ENCODE peak calls at places on chromosomes 12 and 14, in seven cellular contexts. One of them, this sample, is unnamed.
A peak's percentile ranks its signal among the peaks of the same experiment; 100 is the strongest.

GRCh38 chr14:101069666-101070362 is 166.3 kb upstream of the RTL1 start:
- DNase-seq in endodermal cell: peak; percentile 14
- DNase-seq in mammary epithelial cell: no peak
- DNase-seq in adrenal gland: peak; percentile 9
- DNase-seq in thyroid gland: no peak
- DNase-seq in psoas muscle: peak; percentile 16
- DNase-seq in tibial nerve: no peak
- DNase-seq in this sample: no peak

GRCh38 chr12:112367986-112368385 is 14.2 kb downstream of the HECTD4 start:
- DNase-seq in tibial nerve: no peak
- DNase-seq in thyroid gland: no peak
- DNase-seq in endodermal cell: no peak
- DNase-seq in psoas muscle: no peak
- DNase-seq in mammary epithelial cell: no peak
- DNase-seq in adrenal gland: no peak
- DNase-seq in this sample: no peak

GRCh38 chr12:105882404-105882803 is 256.4 kb downstream of the NUAK1 start:
- DNase-seq in psoas muscle: peak; percentile 71
- DNase-seq in adrenal gland: no peak
- DNase-seq in endodermal cell: no peak
- DNase-seq in mammary epithelial cell: peak; percentile 7
- DNase-seq in tibial nerve: peak; percentile 55
- DNase-seq in thyroid gland: no peak
- DNase-seq in this sample: no peak

GRCh38 chr12:32155041-32155440 is 48.4 kb downstream of the BICD1 start:
- DNase-seq in psoas muscle: no peak
- DNase-seq in endodermal cell: no peak
- DNase-seq in adrenal gland: no peak
- DNase-seq in thyroid gland: no peak
- DNase-seq in tibial nerve: no peak
- DNase-seq in mammary epithelial cell: no peak
- DNase-seq in this sample: no peak

GRCh38 chr12:42945927-42946326 is 356.4 kb upstream of the PRICKLE1 start:
- DNase-seq in thyroid gland: no peak
- DNase-seq in mammary epithelial cell: peak; percentile 43
- DNase-seq in tibial nerve: no peak
- DNase-seq in psoas muscle: no peak
- DNase-seq in endodermal cell: no peak
- DNase-seq in adrenal gland: no peak
- DNase-seq in this sample: no peak

GRCh38 chr14:29521526-29522137 is 406.0 kb downstream of the PRKD1 start:
- DNase-seq in endodermal cell: peak; percentile 82
- DNase-seq in mammary epithelial cell: no peak
- DNase-seq in adrenal gland: no peak
- DNase-seq in psoas muscle: no peak
- DNase-seq in thyroid gland: no peak
- DNase-seq in tibial nerve: no peak
- DNase-seq in this sample: no peak

GRCh38 chr12:121264135-121264534 is 32.4 kb downstream of the CAMKK2 start:
- DNase-seq in psoas muscle: no peak
- DNase-seq in endodermal cell: no peak
- DNase-seq in tibial nerve: no peak
- DNase-seq in thyroid gland: no peak
- DNase-seq in adrenal gland: no peak
- DNase-seq in mammary epithelial cell: no peak
- DNase-seq in this sample: no peak

GRCh38 chr12:16184691-16185090 is 92.8 kb downstream of the SLC15A5 start:
- DNase-seq in endodermal cell: no peak
- DNase-seq in thyroid gland: no peak
- DNase-seq in tibial nerve: no peak
- DNase-seq in psoas muscle: no peak
- DNase-seq in mammary epithelial cell: no peak
- DNase-seq in adrenal gland: no peak
- DNase-seq in this sample: no peak

GRCh38 chr12:94761559-94761958 is 111.2 kb upstream of the TMCC3 start:
- DNase-seq in endodermal cell: no peak
- DNase-seq in thyroid gland: no peak
- DNase-seq in psoas muscle: no peak
- DNase-seq in mammary epithelial cell: peak; percentile 94
- DNase-seq in adrenal gland: no peak
- DNase-seq in tibial nerve: no peak
- DNase-seq in this sample: no peak

GRCh38 chr12:62658910-62659309 is 192.3 kb downstream of the MON2 start:
- DNase-seq in mammary epithelial cell: no peak
- DNase-seq in adrenal gland: no peak
- DNase-seq in thyroid gland: no peak
- DNase-seq in psoas muscle: no peak
- DNase-seq in tibial nerve: no peak
- DNase-seq in endodermal cell: peak; percentile 74
- DNase-seq in this sample: no peak

GRCh38 chr12:51908876-51909592 is 1.7 kb downstream of the ACVRL1 start:
- DNase-seq in adrenal gland: no peak
- DNase-seq in mammary epithelial cell: no peak
- DNase-seq in psoas muscle: no peak
- DNase-seq in endodermal cell: no peak
- DNase-seq in thyroid gland: no peak
- DNase-seq in tibial nerve: no peak
- DNase-seq in this sample: no peak

GRCh38 chr12:95336387-95337067 is 118.9 kb downstream of the VEZT start:
- DNase-seq in thyroid gland: peak; percentile 80
- DNase-seq in adrenal gland: peak; percentile 75
- DNase-seq in tibial nerve: peak; percentile 70
- DNase-seq in endodermal cell: peak; percentile 95
- DNase-seq in psoas muscle: peak; percentile 79
- DNase-seq in mammary epithelial cell: peak; percentile 61
- DNase-seq in this sample: peak; percentile 59

GRCh38 chr12:5015711-5016492 is 27.8 kb upstream of the KCNA5 start:
- DNase-seq in thyroid gland: no peak
- DNase-seq in psoas muscle: no peak
- DNase-seq in mammary epithelial cell: no peak
- DNase-seq in adrenal gland: no peak
- DNase-seq in tibial nerve: no peak
- DNase-seq in endodermal cell: no peak
- DNase-seq in this sample: no peak

GRCh38 chr12:66438601-66439000 is 136.3 kb downstream of the HELB start:
- DNase-seq in adrenal gland: no peak
- DNase-seq in mammary epithelial cell: peak; percentile 28
- DNase-seq in thyroid gland: no peak
- DNase-seq in endodermal cell: no peak
- DNase-seq in psoas muscle: no peak
- DNase-seq in tibial nerve: no peak
- DNase-seq in this sample: no peak

GRCh38 chr12:63844391-63845341 is at the start of gene SRGAP1:
- DNase-seq in psoas muscle: peak; percentile 81
- DNase-seq in thyroid gland: peak; percentile 78
- DNase-seq in tibial nerve: peak; percentile 69
- DNase-seq in mammary epithelial cell: peak; percentile 67
- DNase-seq in adrenal gland: peak; percentile 77
- DNase-seq in endodermal cell: peak; percentile 87
- DNase-seq in this sample: peak; percentile 67

GRCh38 chr14:43956741-43957140 is 550.3 kb downstream of the FSCB start:
- DNase-seq in endodermal cell: no peak
- DNase-seq in adrenal gland: no peak
- DNase-seq in tibial nerve: no peak
- DNase-seq in mammary epithelial cell: no peak
- DNase-seq in psoas muscle: no peak
- DNase-seq in thyroid gland: no peak
- DNase-seq in this sample: no peak

GRCh38 chr14:35333797-35334743 is 41.9 kb downstream of the PSMA6 start:
- DNase-seq in endodermal cell: peak; percentile 50
- DNase-seq in thyroid gland: no peak
- DNase-seq in psoas muscle: no peak
- DNase-seq in tibial nerve: no peak
- DNase-seq in mammary epithelial cell: no peak
- DNase-seq in adrenal gland: peak; percentile 42
- DNase-seq in this sample: peak; percentile 50

GRCh38 chr14:94770251-94770749 is 387 bp upstream of the GSC start:
- DNase-seq in mammary epithelial cell: no peak
- DNase-seq in adrenal gland: no peak
- DNase-seq in tibial nerve: no peak
- DNase-seq in thyroid gland: no peak
- DNase-seq in endodermal cell: peak; percentile 93
- DNase-seq in psoas muscle: no peak
- DNase-seq in this sample: no peak

GRCh38 chr14:92701826-92702225 is 46.6 kb downstream of the LGMN start:
- DNase-seq in psoas muscle: no peak
- DNase-seq in mammary epithelial cell: no peak
- DNase-seq in adrenal gland: no peak
- DNase-seq in endodermal cell: no peak
- DNase-seq in tibial nerve: no peak
- DNase-seq in thyroid gland: no peak
- DNase-seq in this sample: no peak

GRCh38 chr14:29320261-29320660 is 553.7 kb downstream of the FOXG1 start:
- DNase-seq in tibial nerve: no peak
- DNase-seq in endodermal cell: no peak
- DNase-seq in adrenal gland: no peak
- DNase-seq in thyroid gland: no peak
- DNase-seq in psoas muscle: no peak
- DNase-seq in mammary epithelial cell: no peak
- DNase-seq in this sample: no peak

GRCh38 chr12:88509347-88509746 is 70.9 kb downstream of the KITLG start:
- DNase-seq in thyroid gland: no peak
- DNase-seq in mammary epithelial cell: no peak
- DNase-seq in tibial nerve: no peak
- DNase-seq in endodermal cell: no peak
- DNase-seq in adrenal gland: no peak
- DNase-seq in psoas muscle: no peak
- DNase-seq in this sample: no peak

GRCh38 chr12:106234513-106234912 is 13.3 kb downstream of the CKAP4 start:
- DNase-seq in adrenal gland: no peak
- DNase-seq in endodermal cell: no peak
- DNase-seq in tibial nerve: no peak
- DNase-seq in psoas muscle: no peak
- DNase-seq in thyroid gland: no peak
- DNase-seq in mammary epithelial cell: peak; percentile 83
- DNase-seq in this sample: no peak

GRCh38 chr12:58310828-58311273 is 369.5 kb downstream of the ATP23 start:
- DNase-seq in thyroid gland: no peak
- DNase-seq in endodermal cell: no peak
- DNase-seq in adrenal gland: peak; percentile 38
- DNase-seq in tibial nerve: no peak
- DNase-seq in mammary epithelial cell: peak; percentile 97
- DNase-seq in psoas muscle: no peak
- DNase-seq in this sample: no peak

GRCh38 chr14:47191693-47192092 is 483.7 kb downstream of the MDGA2 start:
- DNase-seq in endodermal cell: no peak
- DNase-seq in adrenal gland: no peak
- DNase-seq in tibial nerve: no peak
- DNase-seq in mammary epithelial cell: no peak
- DNase-seq in thyroid gland: no peak
- DNase-seq in psoas muscle: no peak
- DNase-seq in this sample: no peak

GRCh38 chr14:79820866-79821535 is 390.3 kb downstream of the DIO2 start:
- DNase-seq in adrenal gland: no peak
- DNase-seq in thyroid gland: no peak
- DNase-seq in mammary epithelial cell: no peak
- DNase-seq in psoas muscle: no peak
- DNase-seq in tibial nerve: no peak
- DNase-seq in endodermal cell: no peak
- DNase-seq in this sample: no peak

GRCh38 chr14:93941293-93941910 is 14.3 kb downstream of the FAM181A start:
- DNase-seq in tibial nerve: no peak
- DNase-seq in psoas muscle: peak; percentile 66
- DNase-seq in thyroid gland: no peak
- DNase-seq in mammary epithelial cell: peak; percentile 96
- DNase-seq in adrenal gland: no peak
- DNase-seq in endodermal cell: no peak
- DNase-seq in this sample: no peak

GRCh38 chr12:75698052-75698451 is 186.6 kb upstream of the KRR1 start:
- DNase-seq in adrenal gland: no peak
- DNase-seq in endodermal cell: no peak
- DNase-seq in psoas muscle: no peak
- DNase-seq in tibial nerve: no peak
- DNase-seq in mammary epithelial cell: no peak
- DNase-seq in thyroid gland: peak; percentile 25
- DNase-seq in this sample: no peak
- H3K9me3 ChIP-seq in adrenal gland: no peaks in the 10 kb centered on the region
- H3K9me3 ChIP-seq in endodermal cell: no peaks in the 10 kb centered on the region
- H3K9me3 ChIP-seq in psoas muscle: no peaks in the 10 kb centered on the region
- H3K9me3 ChIP-seq in tibial nerve: no peaks in the 10 kb centered on the region
- H3K9me3 ChIP-seq in mammary epithelial cell: no peaks in the 10 kb centered on the region
- H3K9me3 ChIP-seq in thyroid gland: no peaks in the 10 kb centered on the region
- H3K9me3 ChIP-seq in this sample: no peaks in the 10 kb centered on the region

DNA sequence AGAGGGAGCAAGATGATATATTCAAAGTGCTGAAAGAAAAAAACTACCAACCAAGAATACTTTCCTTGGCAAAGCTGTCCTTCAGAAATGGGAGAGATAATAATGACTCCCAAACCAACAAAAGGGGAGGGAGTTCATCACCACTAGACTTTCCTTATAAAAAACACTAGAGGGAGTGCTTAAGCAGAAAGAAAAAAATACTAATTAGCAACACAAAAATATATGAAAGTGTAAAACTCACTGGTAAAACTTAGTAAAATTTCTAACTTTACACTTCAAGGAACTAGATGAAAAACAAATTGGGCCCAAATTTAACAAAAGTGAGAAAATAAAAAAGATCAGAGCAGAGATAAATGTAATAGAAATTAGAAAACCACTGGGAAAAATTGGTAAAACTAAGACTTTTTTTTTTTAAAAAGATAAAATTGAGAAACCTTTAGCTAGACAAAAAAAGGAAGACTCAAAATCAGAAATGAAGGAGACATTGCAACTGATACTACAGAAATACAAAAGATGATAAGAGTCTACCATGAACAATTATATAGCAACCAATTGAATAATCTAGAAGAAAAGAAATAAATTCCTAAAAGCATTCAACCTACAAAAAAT is 60.4 kb upstream of the FAR2 start:
- DNase-seq in endodermal cell: no peak
- DNase-seq in thyroid gland: no peak
- DNase-seq in mammary epithelial cell: peak; percentile 12
- DNase-seq in tibial nerve: no peak
- DNase-seq in adrenal gland: no peak
- DNase-seq in psoas muscle: no peak
- DNase-seq in this sample: no peak
- TF ChIP-seq CTCF in endodermal cell: peak; percentile 81
- TF ChIP-seq CTCF in thyroid gland: no peak
- TF ChIP-seq CTCF in mammary epithelial cell: peak; percentile 59
- TF ChIP-seq CTCF in tibial nerve: no peak
- TF ChIP-seq CTCF in adrenal gland: no peak
- TF ChIP-seq CTCF in psoas muscle: no peak
- TF ChIP-seq CTCF in this sample: peak; percentile 7

DNA sequence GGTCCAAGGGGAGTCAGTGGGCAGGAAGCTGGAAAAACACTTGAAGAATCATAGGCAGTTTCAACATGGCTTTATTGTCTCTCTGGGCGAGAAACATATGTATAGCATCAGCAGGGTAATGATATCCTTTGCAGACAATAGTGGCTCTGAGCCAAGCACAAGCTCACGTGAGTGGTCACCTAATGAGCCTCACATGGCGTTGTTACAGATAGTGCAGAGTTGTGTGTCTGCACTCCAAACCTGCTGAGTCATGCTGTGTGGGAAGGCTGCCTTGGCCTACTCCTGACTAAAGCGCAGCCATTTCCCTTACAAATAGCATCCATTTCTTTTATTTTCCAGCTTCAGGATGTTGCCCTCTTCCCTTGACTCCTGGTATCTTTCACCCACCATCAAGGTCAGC is 105.2 kb upstream of the SYT1 start:
- DNase-seq in mammary epithelial cell: peak; percentile 35
- DNase-seq in adrenal gland: no peak
- DNase-seq in psoas muscle: no peak
- DNase-seq in endodermal cell: no peak
- DNase-seq in thyroid gland: no peak
- DNase-seq in tibial nerve: no peak
- DNase-seq in this sample: no peak
- H3K9me3 ChIP-seq in mammary epithelial cell: no peaks in the 10 kb centered on the region
- H3K9me3 ChIP-seq in adrenal gland: no peaks in the 10 kb centered on the region
- H3K9me3 ChIP-seq in psoas muscle: no peaks in the 10 kb centered on the region
- H3K9me3 ChIP-seq in endodermal cell: no peaks in the 10 kb centered on the region
- H3K9me3 ChIP-seq in thyroid gland: no peaks in the 10 kb centered on the region
- H3K9me3 ChIP-seq in tibial nerve: no peaks in the 10 kb centered on the region
- H3K9me3 ChIP-seq in this sample: no peaks in the 10 kb centered on the region

GRCh38 chr14:69043007-69043444 is 63.9 kb upstream of the ACTN1 start:
- DNase-seq in adrenal gland: peak; percentile 55
- DNase-seq in endodermal cell: no peak
- DNase-seq in mammary epithelial cell: no peak
- DNase-seq in psoas muscle: peak; percentile 61
- DNase-seq in thyroid gland: peak; percentile 31
- DNase-seq in tibial nerve: no peak
- DNase-seq in this sample: peak; percentile 50
- TF ChIP-seq CTCF in adrenal gland: no peak
- TF ChIP-seq CTCF in endodermal cell: no peak
- TF ChIP-seq CTCF in mammary epithelial cell: no peak
- TF ChIP-seq CTCF in psoas muscle: no peak
- TF ChIP-seq CTCF in thyroid gland: no peak
- TF ChIP-seq CTCF in tibial nerve: no peak
- TF ChIP-seq CTCF in this sample: no peak